ENCODE peak calls at places on chromosomes 1 and 21, in four cellular contexts. One of them, this sample, is unnamed.

GRCh38 chr21:29217818-29218252 is 80.9 kb upstream of the BACH1 start:
- DNase-seq in stimulated activated CD4-positive, alpha-beta T cell treated with anti-CD3 and anti-CD28 coated beads, Interleukin-4, amount 100 ng/mL, for 1 hour: no peak
- DNase-seq in nephron progenitor cell: no peak
- DNase-seq in keratinocyte: peak
- DNase-seq in this sample: no peak

GRCh38 chr1:9870572-9870971 is 39.5 kb downstream of the CTNNBIP1 start:
- DNase-seq in stimulated activated CD4-positive, alpha-beta T cell treated with anti-CD3 and anti-CD28 coated beads, Interleukin-4, amount 100 ng/mL, for 1 hour: no peak
- DNase-seq in nephron progenitor cell: no peak
- DNase-seq in keratinocyte: no peak
- DNase-seq in this sample: no peak

GRCh38 chr21:33892853-33893252 is 22.8 kb downstream of the ATP5PO start:
- DNase-seq in stimulated activated CD4-positive, alpha-beta T cell treated with anti-CD3 and anti-CD28 coated beads, Interleukin-4, amount 100 ng/mL, for 1 hour: no peak
- DNase-seq in nephron progenitor cell: peak
- DNase-seq in keratinocyte: no peak
- DNase-seq in this sample: no peak

GRCh38 chr1:13948851-13949490 is 249.0 kb downstream of the PRDM2 start:
- DNase-seq in stimulated activated CD4-positive, alpha-beta T cell treated with anti-CD3 and anti-CD28 coated beads, Interleukin-4, amount 100 ng/mL, for 1 hour: no peak
- DNase-seq in nephron progenitor cell: no peak
- DNase-seq in keratinocyte: no peak
- DNase-seq in this sample: no peak

GRCh38 chr1:244050835-244051444 is at the start of gene ZBTB18:
- DNase-seq in stimulated activated CD4-positive, alpha-beta T cell treated with anti-CD3 and anti-CD28 coated beads, Interleukin-4, amount 100 ng/mL, for 1 hour: no peak
- DNase-seq in nephron progenitor cell: no peak
- DNase-seq in keratinocyte: no peak
- DNase-seq in this sample: no peak

GRCh38 chr1:232589111-232589808 is 40.7 kb downstream of the SIPA1L2 start:
- DNase-seq in stimulated activated CD4-positive, alpha-beta T cell treated with anti-CD3 and anti-CD28 coated beads, Interleukin-4, amount 100 ng/mL, for 1 hour: no peak
- DNase-seq in nephron progenitor cell: no peak
- DNase-seq in keratinocyte: no peak
- DNase-seq in this sample: no peak

GRCh38 chr1:162404550-162405160 is 7.3 kb downstream of the SH2D1B start:
- DNase-seq in stimulated activated CD4-positive, alpha-beta T cell treated with anti-CD3 and anti-CD28 coated beads, Interleukin-4, amount 100 ng/mL, for 1 hour: no peak
- DNase-seq in nephron progenitor cell: no peak
- DNase-seq in keratinocyte: no peak
- DNase-seq in this sample: no peak

GRCh38 chr1:61202854-61203603 is 120.7 kb downstream of the NFIA start:
- DNase-seq in stimulated activated CD4-positive, alpha-beta T cell treated with anti-CD3 and anti-CD28 coated beads, Interleukin-4, amount 100 ng/mL, for 1 hour: no peak
- DNase-seq in nephron progenitor cell: no peak
- DNase-seq in keratinocyte: no peak
- DNase-seq in this sample: no peak

GRCh38 chr1:91643431-91643830 is 142.8 kb downstream of the CDC7 start:
- DNase-seq in stimulated activated CD4-positive, alpha-beta T cell treated with anti-CD3 and anti-CD28 coated beads, Interleukin-4, amount 100 ng/mL, for 1 hour: no peak
- DNase-seq in nephron progenitor cell: no peak
- DNase-seq in keratinocyte: no peak
- DNase-seq in this sample: no peak

GRCh38 chr1:225508538-225509375 is 80.9 kb upstream of the LBR start:
- DNase-seq in stimulated activated CD4-positive, alpha-beta T cell treated with anti-CD3 and anti-CD28 coated beads, Interleukin-4, amount 100 ng/mL, for 1 hour: no peak
- DNase-seq in nephron progenitor cell: no peak
- DNase-seq in keratinocyte: peak
- DNase-seq in this sample: no peak

GRCh38 chr1:23524716-23525401 is 6.2 kb downstream of the E2F2 start:
- DNase-seq in stimulated activated CD4-positive, alpha-beta T cell treated with anti-CD3 and anti-CD28 coated beads, Interleukin-4, amount 100 ng/mL, for 1 hour: peak
- DNase-seq in nephron progenitor cell: no peak
- DNase-seq in keratinocyte: no peak
- DNase-seq in this sample: peak

This sample was measured in stimulated activated naive CD8-positive, alpha-beta T cell treated with anti-CD3 and anti-CD28 coated beads, Interleukin-15, amount 100 ng/mL, for 72 hours.